ENCODE peak calls at places on chromosomes 11 and 22, in seven cellular contexts. D is K562, A is SK-N-SH, E is HepG2, Q is GM12891, Z is H1, J is GM12878. B is an unnamed sample.

GRCh38 chr22:23709107-23709506 is 18.3 kb downstream of the RGL4 start:
- DNase-seq in D (no peak), A (no peak), E (no peak), Q (no peak), Z (no peak), J (no peak), B (no peak)

GRCh38 chr22:46390652-46391301 is 55.3 kb downstream of the TRMU start:
- DNase-seq in D (peak; percentile 56), A (peak; percentile 81), E (peak; percentile 64), Q (no peak), Z (no peak), J (no peak), B (no peak)

GRCh38 chr11:75025561-75025960 is 36.8 kb downstream of the NEU3 start:
- DNase-seq in D (no peak), A (no peak), E (no peak), Q (no peak), Z (no peak), J (no peak), B (no peak)

GRCh38 chr11:13983081-13983751 is 20.7 kb downstream of the SPON1 start:
- DNase-seq in D (no peak), A (no peak), E (no peak), Q (no peak), Z (no peak), J (no peak), B (no peak)

GRCh38 chr11:95108159-95108611 is 18.5 kb downstream of the ENDOD1 start:
- DNase-seq in D (no peak), A (no peak), E (no peak), Q (no peak), Z (no peak), J (no peak), B (no peak)

GRCh38 chr22:19691721-19692341 is 22.5 kb upstream of the SEPTIN5 start:
- DNase-seq in D (peak; percentile 92), A (no peak), E (no peak), Q (no peak), Z (no peak), J (no peak), B (no peak)

GRCh38 chr11:78784321-78785061 is 209.8 kb upstream of the NARS2 start:
- DNase-seq in D (no peak), A (no peak), E (no peak), Q (no peak), Z (no peak), J (no peak), B (no peak)

GRCh38 chr22:23675502-23676415 is 15.1 kb upstream of the RGL4 start:
- DNase-seq in D (no peak), A (no peak), E (peak; percentile 69), Q (no peak), Z (no peak), J (no peak), B (no peak)

GRCh38 chr11:90204832-90205646 is 17.8 kb downstream of the CHORDC1 start:
- DNase-seq in D (peak; percentile 41), A (peak; percentile 34), E (peak; percentile 66), Q (no peak), Z (no peak), J (no peak), B (no peak)

GRCh38 chr22:38981005-38981658 is 1.0 kb upstream of the APOBEC3B start:
- DNase-seq in D (peak; percentile 59), A (no peak), E (peak; percentile 67), Q (no peak), Z (no peak), J (no peak), B (no peak)

GRCh38 chr22:42304021-42304790 is 33.8 kb upstream of the TCF20 start:
- DNase-seq in D (no peak), A (no peak), E (peak; percentile 83), Q (no peak), Z (no peak), J (no peak), B (no peak)

GRCh38 chr11:9626778-9627394 is 37.0 kb upstream of the SWAP70 start:
- DNase-seq in D (peak; percentile 33), A (no peak), E (no peak), Q (no peak), Z (peak; percentile 65), J (no peak), B (no peak)

GRCh38 chr11:44564198-44564597 is 1.3 kb upstream of the CD82 start:
- DNase-seq in D (no peak), A (no peak), E (no peak), Q (no peak), Z (no peak), J (no peak), B (no peak)

GRCh38 chr22:30694171-30694637 is 470 bp upstream of the OSBP2 start:
- DNase-seq in D (no peak), A (peak; percentile 84), E (no peak), Q (no peak), Z (peak; percentile 13), J (no peak), B (peak; percentile 25)

GRCh38 chr11:34052608-34053160 is 1.2 kb downstream of the CAPRIN1 start:
- DNase-seq in D (peak; percentile 26), A (peak; percentile 44), E (no peak), Q (no peak), Z (no peak), J (no peak), B (peak; percentile 25)

GRCh38 chr11:128627666-128628342 is 40.4 kb upstream of the ETS1 start:
- DNase-seq in D (no peak), A (peak; percentile 51), E (no peak), Q (no peak), Z (no peak), J (no peak), B (no peak)

GRCh38 chr22:25027959-25028840 is 75.7 kb downstream of the KIAA1671 start:
- DNase-seq in D (peak; percentile 37), A (peak; percentile 66), E (no peak), Q (no peak), Z (no peak), J (no peak), B (no peak)

GRCh38 chr22:37626556-37627075 is 12.9 kb upstream of the SH3BP1 start:
- DNase-seq in D (no peak), A (no peak), E (no peak), Q (no peak), Z (no peak), J (no peak), B (no peak)

GRCh38 chr11:44978279-44978960 is 27.7 kb upstream of the TP53I11 start:
- DNase-seq in D (no peak), A (no peak), E (no peak), Q (no peak), Z (no peak), J (no peak), B (no peak)

DNA sequence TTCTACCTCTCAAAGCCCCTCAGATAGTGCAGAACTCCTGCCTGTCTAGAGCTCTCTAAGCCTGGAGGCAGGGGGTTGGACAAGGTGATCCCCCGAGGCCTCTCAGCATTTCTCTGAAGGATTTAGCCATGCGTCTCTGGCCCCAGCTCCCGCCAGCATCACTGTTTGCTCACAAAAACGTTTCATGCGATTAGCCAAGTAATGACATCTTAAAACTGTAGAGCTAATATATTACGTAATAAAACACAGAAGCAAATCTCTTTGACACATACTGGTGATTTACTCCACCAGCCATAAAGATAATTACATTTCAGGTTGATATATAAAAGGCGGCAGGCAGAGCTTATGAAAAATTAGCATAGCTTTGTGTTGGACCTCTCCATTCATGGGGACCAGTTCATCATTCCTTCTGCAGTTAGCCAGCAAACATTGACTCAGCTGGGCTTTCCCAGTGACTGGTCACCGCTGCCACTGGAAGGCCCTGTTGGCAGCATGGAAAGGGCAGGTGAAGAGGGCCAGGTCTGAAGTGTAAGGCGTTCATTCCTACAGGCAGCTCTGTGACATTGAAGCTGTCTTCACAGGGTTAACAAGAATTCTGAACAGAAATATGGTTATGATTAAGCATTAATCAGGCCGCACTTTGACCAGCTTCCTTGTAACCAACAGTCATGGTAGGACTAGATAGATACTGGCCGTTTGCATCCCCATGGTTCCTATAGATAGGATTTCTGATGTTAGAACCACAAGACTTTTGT is 150.4 kb downstream of the NECTIN1 start:
- DNase-seq in D (no peak), A (no peak), E (no peak), Q (no peak), Z (no peak), J (no peak), B (no peak)
- TF ChIP-seq TAF1 in D (no peak), A (no peak), E (no peak), Q (no peak), Z (no peak), J (no peak), B (no peak)

GRCh38 chr22:32665676-32666075 is 135.8 kb upstream of the TIMP3 start:
- DNase-seq in D (no peak), A (no peak), E (no peak), Q (no peak), Z (no peak), J (no peak), B (no peak)
- TF ChIP-seq TAF1 in D (no peak), A (no peak), E (no peak), Q (no peak), Z (no peak), J (no peak), B (no peak)

DNA sequence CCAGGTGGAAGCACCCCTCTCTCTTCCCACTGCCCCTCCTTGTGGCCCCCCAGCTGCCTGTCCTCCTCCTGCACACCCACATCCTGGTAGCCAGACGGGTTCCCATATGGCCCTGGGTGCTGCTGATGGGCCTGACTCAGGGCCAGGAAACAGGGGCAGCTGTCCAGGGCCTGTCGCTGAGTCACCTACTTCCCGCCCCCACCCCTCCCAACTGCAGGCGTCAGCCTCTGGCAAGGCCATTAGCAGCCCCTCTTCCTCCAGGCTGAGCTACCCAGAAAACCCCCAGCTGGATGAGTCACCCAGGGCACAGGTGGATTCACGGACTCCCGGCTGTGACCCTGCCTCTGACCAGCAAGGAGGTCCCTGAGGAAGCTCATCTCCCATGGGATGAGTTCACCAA is 6.9 kb upstream of the GAL start:
- DNase-seq in D (peak; percentile 82), A (peak; percentile 83), E (peak; percentile 51), Q (no peak), Z (peak; percentile 53), J (no peak), B (no peak)
- TF ChIP-seq TAF1 in D (no peak), A (no peak), E (no peak), Q (no peak), Z (no peak), J (no peak), B (no peak)

GRCh38 chr22:28246392-28246791 is 327.3 kb upstream of the PITPNB start:
- DNase-seq in D (no peak), A (no peak), E (no peak), Q (no peak), Z (no peak), J (no peak), B (no peak)

GRCh38 chr22:28247114-28247513 is 328.1 kb upstream of the PITPNB start:
- DNase-seq in D (no peak), A (no peak), E (no peak), Q (no peak), Z (no peak), J (no peak), B (no peak)

GRCh38 chr22:28245579-28246224 is 326.6 kb upstream of the PITPNB start:
- DNase-seq in D (no peak), A (no peak), E (peak; percentile 37), Q (no peak), Z (no peak), J (no peak), B (no peak)

GRCh38 chr22:28243539-28243938 is 324.5 kb upstream of the PITPNB start:
- DNase-seq in D (no peak), A (no peak), E (no peak), Q (no peak), Z (no peak), J (no peak), B (no peak)

DNA sequence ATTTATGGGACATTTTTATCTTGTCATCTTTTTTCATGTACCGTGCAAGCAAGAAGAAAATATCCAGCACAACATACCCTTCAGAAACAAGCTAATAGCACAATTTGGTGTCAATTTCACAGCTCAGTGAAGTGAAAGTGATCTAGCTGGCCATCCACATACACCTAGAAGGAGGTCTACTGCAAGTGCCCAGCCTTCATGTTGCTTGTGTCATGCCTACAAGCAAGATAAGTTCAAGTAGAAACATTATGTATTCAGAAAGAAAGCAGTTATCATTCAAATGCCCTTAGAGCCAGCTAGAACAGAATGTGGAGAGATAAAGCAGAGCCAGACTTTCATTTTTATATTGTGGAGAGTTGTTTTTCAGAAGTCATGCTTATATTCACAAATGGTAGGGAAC is 325.7 kb upstream of the PITPNB start:
- DNase-seq in D (no peak), A (no peak), E (no peak), Q (no peak), Z (no peak), J (no peak), B (no peak)
- TF ChIP-seq TAF1 in D (no peak), A (no peak), E (no peak), Q (no peak), Z (no peak), J (no peak), B (no peak)